ENCODE peak calls at places on chromosomes 2 and 18, in ten cellular contexts. G is ovary; M is stimulated activated CD4-positive, alpha-beta T cell treated with anti-CD3 and anti-CD28 coated beads, Interleukin-12 subunit alpha, Interleukin-12 subunit beta, amount 100 ng/mL, for 24 hours; P is SW480; A is germinal center; Q is effector memory CD8-positive, alpha-beta T cell; S is CD14-positive monocyte; L is KBM-7; R is HCT116; D is activated naive CD4-positive, alpha-beta T cell. O is an unnamed sample.

GRCh38 chr2:20797096-20797495 is 25.8 kb downstream of the LDAH start:
- DNase-seq in G (no peak), M (no peak), P (no peak), A (no peak), Q (no peak), S (no peak), L (no peak), R (no peak), D (no peak), O (no peak)

GRCh38 chr2:169696381-169696780 is 2.1 kb downstream of the PHOSPHO2 start:
- DNase-seq in G (no peak), M (no peak), P (no peak), A (no peak), Q (no peak), S (no peak), L (no peak), R (no peak), D (no peak), O (no peak)

GRCh38 chr2:6452702-6453481 is 412.8 kb downstream of the CMPK2 start:
- DNase-seq in G (no peak), M (no peak), P (no peak), A (no peak), Q (no peak), S (no peak), L (peak), R (no peak), D (no peak), O (no peak)

GRCh38 chr2:173062806-173063205 is 12.8 kb upstream of the MAP3K20 start:
- DNase-seq in G (no peak), M (no peak), P (no peak), A (no peak), Q (no peak), S (no peak), L (no peak), R (no peak), D (no peak), O (no peak)

GRCh38 chr2:47174731-47175361 is 19.7 kb upstream of the STPG4 start:
- DNase-seq in G (no peak), M (no peak), P (peak), A (peak), Q (peak), S (no peak), L (peak), R (peak), D (no peak), O (peak)

GRCh38 chr2:61272421-61273070 is 110.6 kb downstream of the C2orf74 start:
- DNase-seq in G (no peak), M (no peak), P (no peak), A (no peak), Q (no peak), S (no peak), L (no peak), R (no peak), D (no peak), O (no peak)

GRCh38 chr2:216554286-216554685 is 55.6 kb downstream of the RPL37A start:
- DNase-seq in G (no peak), M (no peak), P (no peak), A (no peak), Q (peak), S (no peak), L (no peak), R (no peak), D (no peak), O (no peak)

GRCh38 chr2:241811952-241812729 is 3.1 kb downstream of the NEU4 start:
- DNase-seq in G (peak), M (no peak), P (no peak), A (no peak), Q (no peak), S (no peak), L (no peak), R (no peak), D (no peak), O (no peak)

GRCh38 chr2:119028327-119029174 is 86.6 kb downstream of the MARCO start:
- DNase-seq in G (peak), M (no peak), P (peak), A (peak), Q (no peak), S (no peak), L (no peak), R (peak), D (no peak), O (no peak)

GRCh38 chr2:9800975-9801723 is 42.1 kb upstream of the TAF1B start:
- DNase-seq in G (no peak), M (no peak), P (peak), A (no peak), Q (peak), S (peak), L (no peak), R (no peak), D (no peak), O (peak)

GRCh38 chr2:14632133-14632936 is at the start of gene LRATD1:
- DNase-seq in G (peak), M (no peak), P (peak), A (peak), Q (no peak), S (no peak), L (no peak), R (no peak), D (no peak), O (no peak)

GRCh38 chr2:105307962-105308361 is 21.6 kb downstream of the TGFBRAP1 start:
- DNase-seq in G (no peak), M (no peak), P (no peak), A (no peak), Q (no peak), S (no peak), L (no peak), R (no peak), D (no peak), O (no peak)

GRCh38 chr18:22324191-22325131 is 93.3 kb downstream of the CTAGE1 start:
- DNase-seq in G (peak), M (no peak), P (no peak), A (no peak), Q (no peak), S (no peak), L (peak), R (no peak), D (no peak), O (no peak)

GRCh38 chr2:3263487-3263886 is 114.1 kb downstream of the EIPR1 start:
- DNase-seq in G (no peak), M (no peak), P (no peak), A (no peak), Q (no peak), S (peak), L (no peak), R (no peak), D (no peak), O (no peak)

GRCh38 chr2:173854840-173855239 is 110.3 kb downstream of the SP3 start:
- DNase-seq in G (no peak), M (no peak), P (no peak), A (no peak), Q (no peak), S (no peak), L (no peak), R (no peak), D (no peak), O (no peak)

GRCh38 chr2:157692768-157693167 is 64.1 kb upstream of the ACVR1C start:
- DNase-seq in G (no peak), M (no peak), P (peak), A (no peak), Q (no peak), S (no peak), L (no peak), R (no peak), D (no peak), O (no peak)

GRCh38 chr2:185255566-185255965 is 483.0 kb upstream of the FSIP2 start:
- DNase-seq in G (no peak), M (no peak), P (no peak), A (no peak), Q (no peak), S (no peak), L (no peak), R (no peak), D (no peak), O (no peak)

O was measured in effector memory CD4-positive, alpha-beta T cell.